ENCODE peak calls at places on chromosomes 16 and 17, in eight cellular contexts. G is left cardiac atrium; B is Right ventricle myocardium inferior; Q is HepG2; Y is upper lobe of right lung; I is activated naive CD8-positive, alpha-beta T cell treated with anti-CD3 and anti-CD28 coated beads, Interleukin-2, amount 50 U/mL, for 24 hours; J is right cardiac atrium; R is Right ventricle myocardium superior. T is an unnamed sample.

GRCh38 chr17:69485901-69486643 is 71.6 kb downstream of the MAP2K6 start:
- ATAC-seq in G (no peak), B (peak), I (no peak), Y (no peak), R (peak), Q (no peak), J (peak), T (no peak)

GRCh38 chr17:42184717-42185496 is at the start of gene HCRT:
- ATAC-seq in B (no peak), R (no peak), Y (no peak), J (no peak), I (no peak), G (no peak), Q (no peak), T (peak)

GRCh38 chr17:60089097-60089844 is 10.6 kb upstream of the HEATR6 start:
- ATAC-seq in J (no peak), R (no peak), Y (no peak), Q (no peak), B (no peak), G (no peak), I (no peak), T (no peak)

GRCh38 chr17:42130310-42130936 is 7.8 kb downstream of the HSPB9 start:
- ATAC-seq in B (no peak), J (no peak), I (no peak), Y (no peak), R (no peak), G (no peak), Q (peak), T (no peak)

GRCh38 chr16:63008688-63009087 is 972.5 kb upstream of the CDH8 start:
- ATAC-seq in Y (no peak), G (no peak), R (no peak), I (no peak), Q (no peak), J (no peak), B (no peak), T (no peak)

GRCh38 chr17:7806592-7806991 is 27.4 kb upstream of the KDM6B start:
- ATAC-seq in G (no peak), I (no peak), Q (no peak), J (no peak), Y (peak), R (no peak), B (no peak), T (no peak)

GRCh38 chr17:27921077-27921476 is 27.9 kb upstream of the LYRM9 start:
- ATAC-seq in I (no peak), Q (no peak), R (no peak), J (peak), B (peak), G (peak), Y (no peak), T (no peak)

GRCh38 chr16:79013004-79013403 is 587.5 kb downstream of the MAF start:
- ATAC-seq in Q (peak), R (no peak), B (no peak), I (peak), J (no peak), G (no peak), Y (no peak), T (no peak)

GRCh38 chr17:33438136-33438535 is 145.0 kb upstream of the ASIC2 start:
- ATAC-seq in B (no peak), Y (no peak), Q (no peak), I (no peak), J (no peak), R (no peak), G (no peak), T (no peak)

GRCh38 chr16:72401079-72401361 is 229.1 kb upstream of the PMFBP1 start:
- ATAC-seq in Q (no peak), G (no peak), J (no peak), Y (no peak), I (no peak), R (no peak), B (no peak), T (no peak)

GRCh38 chr16:14335297-14335696 is 264.2 kb downstream of the MRTFB start:
- ATAC-seq in Y (no peak), B (no peak), G (no peak), Q (no peak), J (no peak), I (no peak), R (no peak), T (no peak)

GRCh38 chr16:15477802-15478201 is 43.4 kb downstream of the BMERB1 start:
- ATAC-seq in Q (no peak), J (no peak), Y (no peak), G (no peak), B (no peak), I (peak), R (no peak), T (no peak)

GRCh38 chr16:2213817-2214720 is 571 bp downstream of the PGP start:
- ATAC-seq in B (no peak), I (no peak), Q (no peak), Y (no peak), G (no peak), J (no peak), R (no peak), T (no peak)

GRCh38 chr17:50511058-50511457 is 2.8 kb downstream of the MYCBPAP start:
- ATAC-seq in Q (no peak), I (peak), Y (no peak), B (no peak), G (no peak), J (no peak), R (no peak), T (peak)

T was measured in esophagus mucosa.